ENCODE peak calls at places on chromosomes 1 and 21, in four cellular contexts. I, M, W and H are unnamed samples.

GRCh38 chr1:29406814-29407213 is 170.5 kb downstream of the PTPRU start:
- DNase-seq in I (no peak), M (no peak), W (no peak), H (no peak)

GRCh38 chr1:4939266-4939665 is 284.9 kb downstream of the AJAP1 start:
- DNase-seq in I (no peak), M (no peak), W (no peak), H (no peak)

GRCh38 chr1:26284597-26285351 is 4.9 kb downstream of the SH3BGRL3 start:
- DNase-seq in I (peak), M (peak), W (peak), H (peak)

GRCh38 chr21:36747114-36747814 is 48.3 kb downstream of the SIM2 start:
- DNase-seq in I (no peak), M (no peak), W (peak), H (no peak)

GRCh38 chr1:243411472-243411871 is 155.6 kb downstream of the SDCCAG8 start:
- DNase-seq in I (no peak), M (no peak), W (no peak), H (no peak)

GRCh38 chr1:234963180-234963903 is 165.3 kb downstream of the TOMM20 start:
- DNase-seq in I (no peak), M (peak), W (peak), H (peak)

GRCh38 chr1:116066868-116067563 is 44.2 kb upstream of the MAB21L3 start:
- DNase-seq in I (no peak), M (no peak), W (peak), H (no peak)

GRCh38 chr1:167137285-167138192 is 43.7 kb downstream of the STYXL2 start:
- DNase-seq in I (peak), M (no peak), W (no peak), H (no peak)

GRCh38 chr1:184914149-184914548 is 60.2 kb downstream of the NIBAN1 start:
- DNase-seq in I (no peak), M (no peak), W (no peak), H (no peak)

GRCh38 chr1:147292635-147293251 is 50.3 kb downstream of the CHD1L start:
- DNase-seq in I (no peak), M (no peak), W (no peak), H (no peak)

GRCh38 chr1:19514391-19514831 is 29.1 kb upstream of the CAPZB start:
- DNase-seq in I (no peak), M (no peak), W (no peak), H (peak)

GRCh38 chr1:21703318-21703963 is 34.3 kb upstream of the RAP1GAP start:
- DNase-seq in I (no peak), M (no peak), W (peak), H (no peak)

GRCh38 chr21:43987509-43987908 is 24.6 kb upstream of the TRAPPC10 start:
- DNase-seq in I (no peak), M (peak), W (no peak), H (no peak)

GRCh38 chr1:150168960-150169565 is 19.3 kb downstream of the PLEKHO1 start:
- DNase-seq in I (peak), M (no peak), W (peak), H (peak)

GRCh38 chr1:43454270-43455011 is 710 bp upstream of the HYI start:
- DNase-seq in I (peak), M (peak), W (peak), H (peak)

GRCh38 chr1:14578156-14578555 is 20.3 kb upstream of the KAZN start:
- DNase-seq in I (no peak), M (no peak), W (no peak), H (no peak)

GRCh38 chr1:7298145-7298544 is 473.0 kb upstream of the VAMP3 start:
- DNase-seq in I (no peak), M (no peak), W (no peak), H (no peak)

GRCh38 chr1:18606443-18607288 is 24.0 kb upstream of the PAX7 start:
- DNase-seq in I (no peak), M (no peak), W (no peak), H (no peak)

GRCh38 chr1:37514350-37515184 is at the start of gene MEAF6:
- DNase-seq in I (peak), M (peak), W (peak), H (peak)

GRCh38 chr1:56019922-56020321 is 559.4 kb downstream of the PLPP3 start:
- DNase-seq in I (no peak), M (no peak), W (no peak), H (no peak)

GRCh38 chr1:246681822-246682221 is 42.4 kb upstream of the SCCPDH start:
- DNase-seq in I (no peak), M (no peak), W (no peak), H (no peak)

GRCh38 chr1:178934574-178934945 is 63.7 kb upstream of the ANGPTL1 start:
- DNase-seq in I (no peak), M (no peak), W (no peak), H (peak)

GRCh38 chr1:175742790-175743459 is 470 bp downstream of the TNR start:
- DNase-seq in I (peak), M (no peak), W (peak), H (no peak)

GRCh38 chr1:158078569-158079080 is 85.2 kb downstream of the KIRREL1 start:
- DNase-seq in I (no peak), M (no peak), W (no peak), H (no peak)

GRCh38 chr1:25810341-25811299 is 9.1 kb upstream of the MTFR1L start:
- DNase-seq in I (peak), M (peak), W (peak), H (peak)

GRCh38 chr1:29385966-29386365 is 149.6 kb downstream of the PTPRU start:
- DNase-seq in I (no peak), M (no peak), W (no peak), H (no peak)

GRCh38 chr1:2544093-2544874 is 11.9 kb upstream of the TNFRSF14 start:
- DNase-seq in I (peak), M (no peak), W (no peak), H (no peak)

GRCh38 chr1:38138498-38139233 is 92.1 kb upstream of the POU3F1 start:
- DNase-seq in I (no peak), M (no peak), W (peak), H (no peak)

GRCh38 chr1:48182441-48182840 is 40.1 kb upstream of the SLC5A9 start:
- DNase-seq in I (no peak), M (no peak), W (peak), H (no peak)

GRCh38 chr1:168582690-168583325 is 6.4 kb downstream of the XCL1 start:
- DNase-seq in I (no peak), M (no peak), W (no peak), H (no peak)